ENCODE peak calls at places on chromosomes 5 and 9, in six cellular contexts. N is RPMI8226; E is ureter; X is RPMI7951; Y is T-helper 2 cell treated with Interferon-gamma antibody and Interleukin-4, amounts not matched to agents 5 μg/mL and 100 μg/mL, for 36 hours; P is NCI-H69. A is an unnamed sample.

GRCh38 chr5:140567871-140568270 is 3.2 kb downstream of the SLC35A4 start:
- DNase-seq in E (no peak), X (no peak), Y (no peak), P (no peak), N (no peak), A (no peak)

GRCh38 chr9:37747271-37747753 is 6.3 kb upstream of the TRMT10B start:
- DNase-seq in Y (peak; percentile 32), E (peak; percentile 67), P (peak; percentile 77), N (peak; percentile 74), X (peak; percentile 54), A (peak; percentile 53)

GRCh38 chr5:106399381-106399780 is 1271.4 kb downstream of the EFNA5 start:
- DNase-seq in E (no peak), P (no peak), Y (no peak), X (peak; percentile 65), N (no peak), A (no peak)

GRCh38 chr5:17340363-17340762 is 122.9 kb downstream of the BASP1 start:
- DNase-seq in E (no peak), X (no peak), N (no peak), P (no peak), Y (no peak), A (no peak)

GRCh38 chr5:174307031-174307408 is 261.5 kb downstream of the NSG2 start:
- DNase-seq in X (no peak), N (no peak), Y (no peak), P (peak; percentile 11), E (no peak), A (no peak)

GRCh38 chr9:68706579-68707201 is 1.6 kb downstream of the PIP5K1B start:
- DNase-seq in E (no peak), Y (no peak), P (peak; percentile 59), N (no peak), X (no peak), A (no peak)

GRCh38 chr5:88666761-88667186 is 216.2 kb downstream of the MEF2C start:
- DNase-seq in N (peak; percentile 60), Y (no peak), P (peak; percentile 81), E (no peak), X (no peak), A (no peak)

GRCh38 chr9:7234144-7234543 is 476.4 kb downstream of the KDM4C start:
- DNase-seq in P (peak; percentile 58), Y (peak; percentile 16), X (peak; percentile 28), N (peak; percentile 42), E (no peak), A (no peak)

GRCh38 chr5:131589510-131590348 is 45.3 kb downstream of the RAPGEF6 start:
- DNase-seq in N (peak; percentile 17), P (peak; percentile 77), Y (no peak), E (no peak), X (peak; percentile 49), A (peak; percentile 9)

GRCh38 chr5:94968507-94969095 is 316.3 kb downstream of the MCTP1 start:
- DNase-seq in N (peak; percentile 79), X (peak; percentile 60), E (no peak), Y (no peak), P (peak; percentile 91), A (peak; percentile 74)

GRCh38 chr9:75410405-75410804 is 322.1 kb downstream of the OSTF1 start:
- DNase-seq in E (no peak), X (no peak), P (no peak), Y (no peak), N (no peak), A (no peak)

GRCh38 chr5:148297695-148298094 is 14.5 kb upstream of the SPINK7 start:
- DNase-seq in P (no peak), Y (no peak), N (no peak), E (no peak), X (peak; percentile 6), A (no peak)

GRCh38 chr9:122904466-122904822 is 715 bp downstream of the RC3H2 start:
- DNase-seq in E (no peak), N (peak; percentile 59), X (peak; percentile 57), P (peak; percentile 62), Y (peak; percentile 36), A (no peak)

GRCh38 chr9:81719972-81720371 is 30.6 kb upstream of the TLE1 start:
- DNase-seq in N (no peak), P (peak; percentile 36), Y (no peak), X (no peak), E (no peak), A (no peak)

GRCh38 chr5:41575110-41575779 is 64.8 kb upstream of the PLCXD3 start:
- DNase-seq in Y (no peak), P (peak; percentile 9), X (no peak), N (no peak), E (no peak), A (peak; percentile 55)

GRCh38 chr5:56402273-56403223 is 169.4 kb upstream of the ANKRD55 start:
- DNase-seq in N (no peak), P (peak; percentile 77), Y (no peak), E (no peak), X (peak; percentile 42), A (no peak)

GRCh38 chr9:137083418-137084004 is 3.3 kb upstream of the MAN1B1 start:
- DNase-seq in E (peak; percentile 63), N (no peak), Y (no peak), X (peak; percentile 98), P (no peak), A (no peak)

A was measured in NCI-H345.